ENCODE peak calls at places on chromosomes 5 and 9, in seven cellular contexts. One of them, this sample, is unnamed.

GRCh38 chr5:143782588-143783386 is 29.2 kb upstream of the HMHB1 start:
- DNase-seq in cardiac muscle cell: peak
- DNase-seq in BJ: no peak
- DNase-seq in colonic mucosa: no peak
- DNase-seq in lung: no peak
- DNase-seq in dorsolateral prefrontal cortex: no peak
- DNase-seq in GM13976: no peak
- DNase-seq in this sample: no peak

GRCh38 chr5:124512236-124512635 is 234.2 kb downstream of the ZNF608 start:
- DNase-seq in colonic mucosa: no peak
- DNase-seq in lung: no peak
- DNase-seq in BJ: no peak
- DNase-seq in cardiac muscle cell: no peak
- DNase-seq in dorsolateral prefrontal cortex: no peak
- DNase-seq in GM13976: no peak
- DNase-seq in this sample: no peak

GRCh38 chr5:97019435-97020117 is 83.7 kb downstream of the LNPEP start:
- DNase-seq in cardiac muscle cell: peak
- DNase-seq in dorsolateral prefrontal cortex: no peak
- DNase-seq in GM13976: no peak
- DNase-seq in colonic mucosa: no peak
- DNase-seq in lung: no peak
- DNase-seq in BJ: no peak
- DNase-seq in this sample: no peak

GRCh38 chr5:154220625-154221024 is 30.1 kb downstream of the GALNT10 start:
- DNase-seq in lung: no peak
- DNase-seq in cardiac muscle cell: no peak
- DNase-seq in GM13976: no peak
- DNase-seq in dorsolateral prefrontal cortex: no peak
- DNase-seq in BJ: peak
- DNase-seq in colonic mucosa: no peak
- DNase-seq in this sample: no peak

GRCh38 chr5:52024363-52024762 is 641.1 kb downstream of the ISL1 start:
- DNase-seq in BJ: no peak
- DNase-seq in dorsolateral prefrontal cortex: no peak
- DNase-seq in lung: no peak
- DNase-seq in colonic mucosa: no peak
- DNase-seq in cardiac muscle cell: no peak
- DNase-seq in GM13976: no peak
- DNase-seq in this sample: no peak

GRCh38 chr5:115736690-115737005 is 79.8 kb downstream of the CDO1 start:
- DNase-seq in lung: no peak
- DNase-seq in cardiac muscle cell: no peak
- DNase-seq in colonic mucosa: no peak
- DNase-seq in BJ: no peak
- DNase-seq in GM13976: no peak
- DNase-seq in dorsolateral prefrontal cortex: no peak
- DNase-seq in this sample: no peak

GRCh38 chr5:141756196-141756595 is 74.2 kb upstream of the ARAP3 start:
- DNase-seq in BJ: no peak
- DNase-seq in GM13976: no peak
- DNase-seq in cardiac muscle cell: no peak
- DNase-seq in lung: no peak
- DNase-seq in dorsolateral prefrontal cortex: no peak
- DNase-seq in colonic mucosa: no peak
- DNase-seq in this sample: no peak

GRCh38 chr5:101473483-101473882 is 570.4 kb upstream of the ST8SIA4 start:
- DNase-seq in cardiac muscle cell: no peak
- DNase-seq in lung: no peak
- DNase-seq in colonic mucosa: no peak
- DNase-seq in GM13976: no peak
- DNase-seq in BJ: no peak
- DNase-seq in dorsolateral prefrontal cortex: no peak
- DNase-seq in this sample: no peak

GRCh38 chr9:126020836-126021235 is 273.7 kb downstream of the PBX3 start:
- DNase-seq in GM13976: no peak
- DNase-seq in cardiac muscle cell: no peak
- DNase-seq in dorsolateral prefrontal cortex: no peak
- DNase-seq in colonic mucosa: no peak
- DNase-seq in BJ: no peak
- DNase-seq in lung: no peak
- DNase-seq in this sample: no peak

GRCh38 chr9:29830815-29831214 is 2257.5 kb upstream of the C9orf72 start:
- DNase-seq in dorsolateral prefrontal cortex: peak
- DNase-seq in BJ: no peak
- DNase-seq in colonic mucosa: peak
- DNase-seq in cardiac muscle cell: peak
- DNase-seq in GM13976: no peak
- DNase-seq in lung: no peak
- DNase-seq in this sample: peak

GRCh38 chr9:100589582-100589981 is 11.7 kb downstream of the CAVIN4 start:
- DNase-seq in colonic mucosa: no peak
- DNase-seq in cardiac muscle cell: no peak
- DNase-seq in BJ: no peak
- DNase-seq in dorsolateral prefrontal cortex: no peak
- DNase-seq in GM13976: no peak
- DNase-seq in lung: no peak
- DNase-seq in this sample: no peak

GRCh38 chr5:163089926-163090325 is 347.5 kb upstream of the CCNG1 start:
- DNase-seq in lung: no peak
- DNase-seq in dorsolateral prefrontal cortex: no peak
- DNase-seq in colonic mucosa: no peak
- DNase-seq in GM13976: no peak
- DNase-seq in cardiac muscle cell: no peak
- DNase-seq in BJ: no peak
- DNase-seq in this sample: no peak

GRCh38 chr5:95555553-95555952 is 652 bp downstream of the ARSK start:
- DNase-seq in cardiac muscle cell: no peak
- DNase-seq in BJ: no peak
- DNase-seq in lung: no peak
- DNase-seq in dorsolateral prefrontal cortex: no peak
- DNase-seq in colonic mucosa: no peak
- DNase-seq in GM13976: no peak
- DNase-seq in this sample: no peak

GRCh38 chr9:10612649-10613398 is at the start of gene PTPRD:
- DNase-seq in GM13976: peak
- DNase-seq in lung: peak
- DNase-seq in cardiac muscle cell: peak
- DNase-seq in colonic mucosa: peak
- DNase-seq in BJ: no peak
- DNase-seq in dorsolateral prefrontal cortex: no peak
- DNase-seq in this sample: peak

GRCh38 chr5:5018560-5018935 is 121.6 kb upstream of the ADAMTS16 start:
- DNase-seq in colonic mucosa: no peak
- DNase-seq in dorsolateral prefrontal cortex: no peak
- DNase-seq in BJ: peak
- DNase-seq in GM13976: no peak
- DNase-seq in cardiac muscle cell: no peak
- DNase-seq in lung: no peak
- DNase-seq in this sample: no peak

GRCh38 chr5:101080485-101081240 is 177.6 kb upstream of the ST8SIA4 start:
- DNase-seq in BJ: no peak
- DNase-seq in GM13976: no peak
- DNase-seq in cardiac muscle cell: no peak
- DNase-seq in dorsolateral prefrontal cortex: no peak
- DNase-seq in colonic mucosa: no peak
- DNase-seq in lung: no peak
- DNase-seq in this sample: no peak

GRCh38 chr9:113219972-113220371 is 1.1 kb downstream of the FKBP15 start:
- DNase-seq in colonic mucosa: no peak
- DNase-seq in cardiac muscle cell: no peak
- DNase-seq in dorsolateral prefrontal cortex: no peak
- DNase-seq in BJ: peak
- DNase-seq in lung: no peak
- DNase-seq in GM13976: peak
- DNase-seq in this sample: no peak

GRCh38 chr9:98854206-98854756 is 46.8 kb downstream of the GALNT12 start:
- DNase-seq in BJ: peak
- DNase-seq in colonic mucosa: no peak
- DNase-seq in cardiac muscle cell: no peak
- DNase-seq in lung: no peak
- DNase-seq in dorsolateral prefrontal cortex: no peak
- DNase-seq in GM13976: no peak
- DNase-seq in this sample: no peak

GRCh38 chr9:69168709-69169217 is 5.3 kb upstream of the TJP2 start:
- DNase-seq in lung: no peak
- DNase-seq in cardiac muscle cell: no peak
- DNase-seq in GM13976: peak
- DNase-seq in BJ: no peak
- DNase-seq in colonic mucosa: peak
- DNase-seq in dorsolateral prefrontal cortex: no peak
- DNase-seq in this sample: no peak

GRCh38 chr5:177132504-177133118 is 962 bp upstream of the NSD1 start:
- DNase-seq in cardiac muscle cell: peak
- DNase-seq in colonic mucosa: no peak
- DNase-seq in BJ: no peak
- DNase-seq in dorsolateral prefrontal cortex: no peak
- DNase-seq in GM13976: peak
- DNase-seq in lung: no peak
- DNase-seq in this sample: peak

GRCh38 chr9:93953492-93954435 is 1.4 kb downstream of the BARX1 start:
- DNase-seq in cardiac muscle cell: no peak
- DNase-seq in BJ: no peak
- DNase-seq in dorsolateral prefrontal cortex: no peak
- DNase-seq in lung: no peak
- DNase-seq in GM13976: no peak
- DNase-seq in colonic mucosa: no peak
- DNase-seq in this sample: no peak

GRCh38 chr9:93955356-93956182 is 414 bp upstream of the BARX1 start:
- DNase-seq in lung: no peak
- DNase-seq in colonic mucosa: no peak
- DNase-seq in GM13976: no peak
- DNase-seq in cardiac muscle cell: no peak
- DNase-seq in dorsolateral prefrontal cortex: no peak
- DNase-seq in BJ: no peak
- DNase-seq in this sample: no peak

GRCh38 chr9:93958121-93958874 is 3.1 kb upstream of the BARX1 start:
- DNase-seq in colonic mucosa: no peak
- DNase-seq in BJ: no peak
- DNase-seq in lung: no peak
- DNase-seq in cardiac muscle cell: peak
- DNase-seq in dorsolateral prefrontal cortex: no peak
- DNase-seq in GM13976: no peak
- DNase-seq in this sample: no peak

GRCh38 chr9:93954436-93955355 is at the start of gene BARX1:
- DNase-seq in cardiac muscle cell: no peak
- DNase-seq in colonic mucosa: no peak
- DNase-seq in lung: no peak
- DNase-seq in GM13976: no peak
- DNase-seq in BJ: no peak
- DNase-seq in dorsolateral prefrontal cortex: no peak
- DNase-seq in this sample: no peak

DNA sequence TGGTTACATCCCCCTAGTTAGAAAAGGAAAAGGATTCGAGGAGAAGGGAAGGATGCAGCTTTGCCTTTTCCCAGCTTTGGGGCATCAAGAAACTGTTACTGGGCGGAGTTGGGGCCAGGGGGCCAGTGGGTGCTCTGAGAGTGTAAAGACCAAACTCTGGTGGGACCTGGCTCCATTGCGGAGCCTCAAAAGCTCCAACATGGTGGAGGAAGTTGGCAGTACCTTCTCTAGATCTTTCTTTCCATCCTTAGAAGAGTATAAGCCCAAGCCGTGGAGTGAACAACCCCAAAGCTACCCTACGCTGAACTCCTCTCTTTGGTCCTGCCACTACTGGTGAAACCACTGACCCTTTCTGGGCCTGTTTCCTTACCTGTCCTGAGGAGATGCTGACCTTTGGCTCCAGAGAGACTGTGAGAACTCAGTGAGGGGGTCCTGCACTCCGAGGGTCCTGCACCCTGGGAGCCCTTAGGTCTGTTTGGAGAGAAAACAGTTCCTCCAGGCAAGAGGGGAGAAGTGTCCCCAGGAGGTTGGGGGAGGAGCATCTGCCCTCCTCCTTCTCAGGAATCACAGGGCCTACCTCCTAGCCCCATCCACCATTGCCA is 1.1 kb upstream of the BARX1 start:
- DNase-seq in BJ: no peak
- DNase-seq in cardiac muscle cell: no peak
- DNase-seq in dorsolateral prefrontal cortex: no peak
- DNase-seq in colonic mucosa: no peak
- DNase-seq in lung: no peak
- DNase-seq in GM13976: no peak
- DNase-seq in this sample: no peak
- TF ChIP-seq CTCF in BJ: no peak
- TF ChIP-seq CTCF in cardiac muscle cell: no peak
- TF ChIP-seq CTCF in dorsolateral prefrontal cortex: no peak
- TF ChIP-seq CTCF in colonic mucosa: no peak
- TF ChIP-seq CTCF in lung: no peak
- TF ChIP-seq CTCF in GM13976: no peak
- TF ChIP-seq CTCF in this sample: no peak

DNA sequence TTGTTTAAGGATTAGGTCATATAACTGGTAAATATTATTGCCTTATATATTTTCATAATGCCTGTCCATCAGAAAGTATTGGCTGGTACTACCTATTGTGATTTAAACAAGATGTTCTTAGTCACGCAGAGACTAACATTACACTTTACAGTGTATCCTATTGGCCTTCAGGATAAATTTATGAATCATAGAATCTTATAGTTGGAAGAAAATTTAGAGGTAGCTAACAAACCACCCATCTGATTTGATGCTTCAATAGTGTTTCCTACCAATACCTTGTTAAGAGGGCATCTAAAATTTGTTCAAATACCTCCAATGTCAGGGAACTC is 2173.7 kb upstream of the WWC1 start:
- DNase-seq in colonic mucosa: no peak
- DNase-seq in cardiac muscle cell: no peak
- DNase-seq in lung: no peak
- DNase-seq in BJ: no peak
- DNase-seq in dorsolateral prefrontal cortex: no peak
- DNase-seq in GM13976: no peak
- DNase-seq in this sample: no peak
- TF ChIP-seq CTCF in colonic mucosa: no peak
- TF ChIP-seq CTCF in cardiac muscle cell: no peak
- TF ChIP-seq CTCF in lung: no peak
- TF ChIP-seq CTCF in BJ: no peak
- TF ChIP-seq CTCF in dorsolateral prefrontal cortex: no peak
- TF ChIP-seq CTCF in GM13976: no peak
- TF ChIP-seq CTCF in this sample: no peak

DNA sequence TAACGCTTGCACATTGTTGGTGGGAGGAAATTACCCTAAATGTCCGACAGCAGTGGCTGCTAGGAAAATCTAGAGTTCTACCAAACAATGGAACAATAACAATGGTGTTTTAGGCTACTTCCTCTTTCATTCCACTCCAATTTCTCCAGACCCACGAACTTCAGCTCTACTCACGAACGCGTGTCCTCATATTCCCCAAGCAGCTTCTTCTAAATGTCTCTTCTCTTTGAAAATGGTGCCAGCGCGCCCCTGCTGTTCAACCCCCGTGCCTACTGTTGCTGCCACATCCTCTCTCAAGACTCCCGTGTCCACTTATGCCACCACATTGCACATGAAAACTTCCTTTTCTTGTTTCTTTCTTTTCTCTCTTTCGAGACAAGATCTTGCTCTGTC is 25.6 kb downstream of the OR2V2 start:
- DNase-seq in lung: no peak
- DNase-seq in colonic mucosa: no peak
- DNase-seq in GM13976: no peak
- DNase-seq in cardiac muscle cell: no peak
- DNase-seq in dorsolateral prefrontal cortex: no peak
- DNase-seq in BJ: no peak
- DNase-seq in this sample: no peak
- TF ChIP-seq CTCF in lung: no peak
- TF ChIP-seq CTCF in colonic mucosa: no peak
- TF ChIP-seq CTCF in GM13976: no peak
- TF ChIP-seq CTCF in cardiac muscle cell: no peak
- TF ChIP-seq CTCF in dorsolateral prefrontal cortex: no peak
- TF ChIP-seq CTCF in BJ: no peak
- TF ChIP-seq CTCF in this sample: peak

GRCh38 chr9:15510789-15511575 is at the start of gene PSIP1:
- DNase-seq in lung: peak
- DNase-seq in cardiac muscle cell: peak
- DNase-seq in colonic mucosa: peak
- DNase-seq in BJ: peak
- DNase-seq in GM13976: peak
- DNase-seq in dorsolateral prefrontal cortex: peak
- DNase-seq in this sample: peak
- TF ChIP-seq CTCF in lung: no peak
- TF ChIP-seq CTCF in cardiac muscle cell: no peak
- TF ChIP-seq CTCF in colonic mucosa: no peak
- TF ChIP-seq CTCF in BJ: no peak
- TF ChIP-seq CTCF in GM13976: no peak
- TF ChIP-seq CTCF in dorsolateral prefrontal cortex: no peak
- TF ChIP-seq CTCF in this sample: peak